ENCODE peak calls at places on chromosome 16, in eight cellular contexts. One of them, this sample, is unnamed.

GRCh38 chr16:69859105-69859969 is 91.8 kb upstream of the CLEC18A start:
- DNase-seq in stimulated activated CD4-positive, alpha-beta T cell treated with anti-CD3 and anti-CD28 coated beads, Interleukin-2, amount 100 ng/mL, for 48 hours: no peak
- DNase-seq in NCI-H1048: no peak
- DNase-seq in amniotic stem cell: no peak
- DNase-seq in Caki2: peak; percentile 46
- DNase-seq in GM03348: no peak
- DNase-seq in activated CD4-positive, CD25-positive, alpha-beta regulatory T cell: no peak
- DNase-seq in GM12891: no peak
- DNase-seq in this sample: no peak

GRCh38 chr16:56792960-56793359 is 63.0 kb downstream of the NUP93 start:
- DNase-seq in stimulated activated CD4-positive, alpha-beta T cell treated with anti-CD3 and anti-CD28 coated beads, Interleukin-2, amount 100 ng/mL, for 48 hours: no peak
- DNase-seq in NCI-H1048: no peak
- DNase-seq in amniotic stem cell: no peak
- DNase-seq in Caki2: no peak
- DNase-seq in GM03348: no peak
- DNase-seq in activated CD4-positive, CD25-positive, alpha-beta regulatory T cell: no peak
- DNase-seq in GM12891: no peak
- DNase-seq in this sample: no peak

GRCh38 chr16:5874899-5875298 is 777.3 kb upstream of the EEF2KMT start:
- DNase-seq in stimulated activated CD4-positive, alpha-beta T cell treated with anti-CD3 and anti-CD28 coated beads, Interleukin-2, amount 100 ng/mL, for 48 hours: no peak
- DNase-seq in NCI-H1048: no peak
- DNase-seq in amniotic stem cell: no peak
- DNase-seq in Caki2: no peak
- DNase-seq in GM03348: no peak
- DNase-seq in activated CD4-positive, CD25-positive, alpha-beta regulatory T cell: no peak
- DNase-seq in GM12891: no peak
- DNase-seq in this sample: no peak

GRCh38 chr16:78405833-78406232 is 306.4 kb downstream of the WWOX start:
- DNase-seq in stimulated activated CD4-positive, alpha-beta T cell treated with anti-CD3 and anti-CD28 coated beads, Interleukin-2, amount 100 ng/mL, for 48 hours: no peak
- DNase-seq in NCI-H1048: no peak
- DNase-seq in amniotic stem cell: no peak
- DNase-seq in Caki2: no peak
- DNase-seq in GM03348: no peak
- DNase-seq in activated CD4-positive, CD25-positive, alpha-beta regulatory T cell: no peak
- DNase-seq in GM12891: no peak
- DNase-seq in this sample: no peak

GRCh38 chr16:77406680-77407079 is 28.2 kb downstream of the ADAMTS18 start:
- DNase-seq in stimulated activated CD4-positive, alpha-beta T cell treated with anti-CD3 and anti-CD28 coated beads, Interleukin-2, amount 100 ng/mL, for 48 hours: no peak
- DNase-seq in NCI-H1048: no peak
- DNase-seq in amniotic stem cell: no peak
- DNase-seq in Caki2: peak; percentile 6
- DNase-seq in GM03348: no peak
- DNase-seq in activated CD4-positive, CD25-positive, alpha-beta regulatory T cell: no peak
- DNase-seq in GM12891: no peak
- DNase-seq in this sample: no peak

GRCh38 chr16:72262711-72263110 is 90.8 kb upstream of the PMFBP1 start:
- DNase-seq in stimulated activated CD4-positive, alpha-beta T cell treated with anti-CD3 and anti-CD28 coated beads, Interleukin-2, amount 100 ng/mL, for 48 hours: no peak
- DNase-seq in NCI-H1048: no peak
- DNase-seq in amniotic stem cell: no peak
- DNase-seq in Caki2: no peak
- DNase-seq in GM03348: no peak
- DNase-seq in activated CD4-positive, CD25-positive, alpha-beta regulatory T cell: no peak
- DNase-seq in GM12891: no peak
- DNase-seq in this sample: no peak

GRCh38 chr16:57013268-57013667 is 23.9 kb downstream of the NLRC5 start:
- DNase-seq in stimulated activated CD4-positive, alpha-beta T cell treated with anti-CD3 and anti-CD28 coated beads, Interleukin-2, amount 100 ng/mL, for 48 hours: no peak
- DNase-seq in NCI-H1048: no peak
- DNase-seq in amniotic stem cell: no peak
- DNase-seq in Caki2: no peak
- DNase-seq in GM03348: peak; percentile 27
- DNase-seq in activated CD4-positive, CD25-positive, alpha-beta regulatory T cell: no peak
- DNase-seq in GM12891: no peak
- DNase-seq in this sample: no peak

GRCh38 chr16:81473561-81473960 is 29.0 kb downstream of the CMIP start:
- DNase-seq in stimulated activated CD4-positive, alpha-beta T cell treated with anti-CD3 and anti-CD28 coated beads, Interleukin-2, amount 100 ng/mL, for 48 hours: no peak
- DNase-seq in NCI-H1048: no peak
- DNase-seq in amniotic stem cell: no peak
- DNase-seq in Caki2: no peak
- DNase-seq in GM03348: no peak
- DNase-seq in activated CD4-positive, CD25-positive, alpha-beta regulatory T cell: no peak
- DNase-seq in GM12891: no peak
- DNase-seq in this sample: no peak

GRCh38 chr16:4358831-4359561 is 7.9 kb upstream of the PAM16 start:
- DNase-seq in stimulated activated CD4-positive, alpha-beta T cell treated with anti-CD3 and anti-CD28 coated beads, Interleukin-2, amount 100 ng/mL, for 48 hours: peak; percentile 72
- DNase-seq in NCI-H1048: no peak
- DNase-seq in amniotic stem cell: no peak
- DNase-seq in Caki2: no peak
- DNase-seq in GM03348: peak; percentile 80
- DNase-seq in activated CD4-positive, CD25-positive, alpha-beta regulatory T cell: peak; percentile 51
- DNase-seq in GM12891: peak; percentile 80
- DNase-seq in this sample: peak; percentile 59

GRCh38 chr16:23848958-23849357 is 13.2 kb downstream of the PRKCB start:
- DNase-seq in stimulated activated CD4-positive, alpha-beta T cell treated with anti-CD3 and anti-CD28 coated beads, Interleukin-2, amount 100 ng/mL, for 48 hours: no peak
- DNase-seq in NCI-H1048: no peak
- DNase-seq in amniotic stem cell: no peak
- DNase-seq in Caki2: no peak
- DNase-seq in GM03348: no peak
- DNase-seq in activated CD4-positive, CD25-positive, alpha-beta regulatory T cell: no peak
- DNase-seq in GM12891: no peak
- DNase-seq in this sample: no peak